ENCODE peak calls at places on chromosomes 4 and X, in nine cellular contexts. C is HFF-Myc; T is fibroblast of lung; W is heart right ventricle; H is cardiac fibroblast; E is AG09309; A is CD8-positive, alpha-beta memory T cell; L is GM23338; K is CD4-positive, alpha-beta memory T cell. U is an unnamed sample.

GRCh38 chrX:153635788-153636668 is 11.0 kb upstream of the DUSP9 start:
- DNase-seq in C (no peak), T (no peak), W (no peak), H (peak), E (no peak), A (no peak), L (peak), K (no peak), U (no peak)

GRCh38 chr4:125801373-125801772 is 486.6 kb downstream of the FAT4 start:
- DNase-seq in C (peak), T (peak), W (no peak), H (no peak), E (no peak), A (no peak), L (no peak), K (no peak), U (no peak)

GRCh38 chrX:122512561-122513072 is 671.5 kb upstream of the GRIA3 start:
- DNase-seq in C (no peak), T (peak), W (no peak), H (no peak), E (no peak), A (no peak), L (no peak), K (no peak), U (no peak)

GRCh38 chr4:55020131-55020530 is 105.3 kb downstream of the KDR start:
- DNase-seq in C (no peak), T (no peak), W (no peak), H (peak), E (no peak), A (no peak), L (no peak), K (no peak), U (no peak)

GRCh38 chr4:38016698-38017097 is 56.5 kb downstream of the PTTG2 start:
- DNase-seq in C (no peak), T (no peak), W (no peak), H (no peak), E (no peak), A (no peak), L (no peak), K (no peak), U (no peak)

GRCh38 chrX:119757979-119758681 is at the start of gene SOWAHD:
- DNase-seq in C (no peak), T (no peak), W (no peak), H (no peak), E (no peak), A (peak), L (peak), K (peak), U (no peak)

GRCh38 chrX:106906361-106906760 is 3.2 kb upstream of the RIPPLY1 start:
- DNase-seq in C (no peak), T (no peak), W (no peak), H (no peak), E (no peak), A (no peak), L (no peak), K (no peak), U (no peak)

GRCh38 chr4:6917445-6918241 is 8.0 kb downstream of the TBC1D14 start:
- DNase-seq in C (no peak), T (peak), W (peak), H (no peak), E (no peak), A (no peak), L (peak), K (no peak), U (no peak)

GRCh38 chr4:150381671-150382427 is 200.1 kb upstream of the MAB21L2 start:
- DNase-seq in C (no peak), T (peak), W (no peak), H (peak), E (no peak), A (no peak), L (peak), K (no peak), U (no peak)

GRCh38 chrX:23896983-23897382 is 10.8 kb downstream of the APOO start:
- DNase-seq in C (no peak), T (peak), W (no peak), H (peak), E (no peak), A (no peak), L (no peak), K (no peak), U (no peak)

GRCh38 chr4:116357758-116358157 is 727.6 kb downstream of the TRAM1L1 start:
- DNase-seq in C (no peak), T (peak), W (no peak), H (peak), E (no peak), A (no peak), L (peak), K (no peak), U (peak)

GRCh38 chrX:149365061-149365460 is 140.0 kb downstream of the IDS start:
- DNase-seq in C (no peak), T (peak), W (no peak), H (peak), E (no peak), A (no peak), L (no peak), K (no peak), U (peak)

GRCh38 chrX:341541-342101 is 23.0 kb upstream of the GTPBP6 start:
- DNase-seq in C (no peak), T (no peak), W (no peak), H (no peak), E (no peak), A (no peak), L (no peak), K (no peak), U (no peak)

GRCh38 chrX:131741103-131741581 is 197.3 kb downstream of the OR13H1 start:
- DNase-seq in C (no peak), T (peak), W (no peak), H (no peak), E (no peak), A (no peak), L (no peak), K (no peak), U (no peak)

DNA sequence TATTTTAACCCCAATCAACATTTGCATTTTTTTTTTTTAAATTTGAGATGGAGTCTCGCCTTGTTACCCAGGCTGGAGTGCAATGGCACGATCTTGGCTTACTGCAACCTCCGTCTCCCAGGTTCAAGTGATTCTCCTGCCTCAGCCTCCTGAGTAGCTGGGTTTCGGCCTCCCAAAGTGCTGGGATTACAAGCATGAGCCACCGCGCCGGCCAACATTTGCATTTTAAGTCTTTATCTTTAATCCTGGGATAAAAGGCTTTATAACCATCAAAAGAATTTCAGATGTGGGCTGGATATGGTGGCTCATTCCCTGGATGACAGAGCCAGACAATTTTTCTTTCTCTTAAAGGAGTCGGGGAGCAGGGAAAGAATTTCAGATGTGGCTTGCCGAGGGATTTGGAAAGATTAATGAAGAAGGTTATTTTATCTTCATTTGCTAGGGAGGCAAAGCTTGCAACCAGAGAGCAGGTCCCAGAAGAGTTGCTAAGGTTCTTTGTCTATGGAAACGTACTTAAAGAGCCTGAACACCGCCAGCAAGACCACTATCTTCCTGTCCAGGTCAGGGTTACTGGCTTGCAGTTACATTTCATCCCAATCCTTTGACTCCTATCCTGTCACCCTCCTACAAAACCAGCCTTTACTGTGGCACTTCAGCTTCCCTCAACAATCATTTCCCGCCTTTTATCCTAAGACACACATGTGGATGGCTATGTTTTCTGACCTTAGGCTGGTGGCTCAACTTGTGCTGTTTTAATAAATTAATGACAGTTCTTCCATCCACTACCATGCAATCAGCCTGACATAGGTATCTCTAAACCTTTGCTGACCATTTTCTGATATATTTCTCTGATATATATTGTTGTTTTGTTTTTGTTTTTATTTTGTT is 3.9 kb upstream of the KLHL8 start:
- DNase-seq in C (no peak), T (peak), W (no peak), H (no peak), E (no peak), A (no peak), L (no peak), K (no peak), U (no peak)
- H3K4me3 ChIP-seq in C (no peak), T (no peak), W (no peak), H (no peak), E (no peak), A (no peak), L (no peak), K (no peak), U (no peak)

GRCh38 chr4:110586137-110586850 is 36.6 kb downstream of the PITX2 start:
- DNase-seq in C (peak), T (peak), W (no peak), H (peak), E (peak), A (no peak), L (peak), K (no peak), U (peak)
- H3K4me3 ChIP-seq in C (no peak), T (no peak), W (no peak), H (no peak), E (no peak), A (no peak), L (no peak), K (no peak), U (no peak)

GRCh38 chr4:109915385-109916002 is 2.8 kb downstream of the EGF start:
- DNase-seq in C (no peak), T (no peak), W (no peak), H (no peak), E (no peak), A (no peak), L (no peak), K (no peak), U (no peak)

GRCh38 chr4:109913842-109914241 is 1.2 kb downstream of the EGF start:
- DNase-seq in C (no peak), T (no peak), W (no peak), H (no peak), E (no peak), A (no peak), L (no peak), K (no peak), U (no peak)

GRCh38 chr4:109912706-109913621 is at the start of gene EGF:
- DNase-seq in C (peak), T (peak), W (peak), H (peak), E (peak), A (no peak), L (peak), K (no peak), U (peak)

GRCh38 chr4:109916003-109916399 is 3.3 kb downstream of the EGF start:
- DNase-seq in C (no peak), T (no peak), W (no peak), H (no peak), E (no peak), A (no peak), L (no peak), K (no peak), U (no peak)

DNA sequence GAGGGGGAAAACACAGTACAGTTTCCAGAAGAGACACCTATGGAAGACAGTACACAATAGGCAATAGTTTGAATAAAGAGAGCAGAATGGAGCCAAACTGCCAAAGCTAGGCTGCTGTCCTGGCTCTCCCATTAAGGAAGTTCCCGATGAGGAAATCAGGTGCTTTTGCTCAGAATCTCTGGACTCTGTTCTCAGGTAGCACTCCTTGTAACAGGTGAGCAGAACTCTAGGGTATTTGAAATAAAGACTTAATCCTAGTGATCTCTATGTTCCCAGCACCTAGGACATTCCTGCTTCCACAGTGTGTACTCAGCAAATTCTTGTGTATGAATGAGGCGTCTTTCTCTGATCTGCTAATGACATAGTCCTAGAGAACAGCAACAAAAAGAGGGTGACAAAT is 1.7 kb downstream of the EGF start:
- DNase-seq in C (no peak), T (no peak), W (no peak), H (no peak), E (no peak), A (no peak), L (peak), K (no peak), U (no peak)
- H3K4me3 ChIP-seq in C (no peak), T (no peak), W (peak), H (no peak), E (no peak), A (no peak), L (no peak), K (no peak), U (no peak)

GRCh38 chr4:173722075-173722474 is 192.0 kb upstream of the HAND2 start:
- DNase-seq in C (no peak), T (no peak), W (no peak), H (no peak), E (no peak), A (no peak), L (no peak), K (no peak), U (no peak)
- H3K4me3 ChIP-seq in C (no peak), T (no peak), W (no peak), H (no peak), E (no peak), A (no peak), L (no peak), K (no peak), U (no peak)

GRCh38 chr4:99273704-99274103 is 17.1 kb downstream of the ADH1A start:
- DNase-seq in C (no peak), T (no peak), W (peak), H (no peak), E (no peak), A (no peak), L (no peak), K (no peak), U (no peak)
- H3K4me3 ChIP-seq in C (no peak), T (no peak), W (no peak), H (no peak), E (no peak), A (no peak), L (no peak), K (no peak), U (no peak)

DNA sequence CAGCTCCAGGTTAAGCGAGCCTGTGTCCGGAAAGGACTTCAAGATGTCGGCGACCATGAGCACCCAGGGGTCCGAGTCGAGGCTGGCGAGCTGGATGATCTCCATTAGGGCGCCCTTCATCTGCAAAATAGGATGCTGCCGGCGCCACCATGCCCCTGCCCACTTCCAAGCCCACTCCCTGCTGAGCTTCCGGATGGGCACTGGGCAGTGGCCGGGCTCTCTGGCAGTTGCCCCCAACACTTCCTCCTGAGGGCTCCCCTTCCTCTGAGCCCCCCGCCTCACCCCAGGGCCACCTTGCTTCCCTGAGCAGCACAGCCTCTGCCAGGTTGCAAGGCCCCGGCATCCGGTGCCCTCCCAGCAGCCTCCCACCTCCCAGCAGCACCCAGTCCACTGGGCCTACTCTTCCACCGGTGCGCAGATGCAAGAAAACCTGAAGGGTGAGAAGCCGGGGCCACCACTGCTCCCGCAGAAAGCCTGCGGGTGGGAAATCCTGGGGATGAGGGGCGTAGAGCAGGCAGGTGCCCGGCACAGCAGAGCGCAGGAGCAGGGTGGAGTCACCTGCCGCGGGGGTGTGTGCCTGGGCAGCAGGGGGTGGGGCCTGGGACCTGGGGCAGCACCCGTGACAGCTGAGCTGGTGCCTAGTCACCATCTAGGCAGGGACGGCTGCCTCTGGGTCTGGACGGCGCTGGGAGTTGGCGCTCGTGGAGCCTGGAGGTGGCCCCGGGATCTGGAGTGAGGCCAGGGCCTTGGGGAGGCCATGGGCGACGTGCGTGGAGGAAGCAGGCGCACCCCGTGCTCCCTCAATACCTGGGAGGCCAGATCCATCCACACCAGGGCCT is 17.0 kb downstream of the NELFA start:
- DNase-seq in C (no peak), T (no peak), W (no peak), H (no peak), E (no peak), A (no peak), L (no peak), K (no peak), U (no peak)
- H3K4me3 ChIP-seq in C (no peak), T (no peak), W (no peak), H (no peak), E (no peak), A (no peak), L (no peak), K (no peak), U (no peak)

DNA sequence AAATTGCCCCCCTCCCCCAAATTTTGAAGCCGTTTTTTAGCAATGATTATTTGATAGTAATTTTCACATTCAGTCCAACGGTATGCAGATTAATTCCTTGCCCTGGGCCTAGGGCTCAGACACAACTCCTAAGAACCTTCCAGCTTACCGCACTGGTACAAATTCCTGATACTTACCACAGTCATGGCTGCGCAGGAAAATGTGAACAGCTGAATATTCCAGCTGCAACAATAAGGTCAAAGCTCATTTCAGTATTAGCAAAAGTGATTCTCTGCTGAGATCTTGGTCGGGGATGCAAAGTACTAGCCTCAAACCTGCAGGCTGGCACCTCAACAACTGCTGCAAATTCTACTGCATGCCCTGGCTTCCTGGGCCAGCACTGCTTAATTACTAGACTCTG is 3.0 kb downstream of the ATP11C start:
- DNase-seq in C (no peak), T (no peak), W (no peak), H (no peak), E (no peak), A (no peak), L (no peak), K (no peak), U (no peak)
- H3K4me3 ChIP-seq in C (peak), T (no peak), W (no peak), H (no peak), E (no peak), A (no peak), L (peak), K (no peak), U (no peak)

GRCh38 chrX:147853701-147854100 is 58.0 kb upstream of the FMR1 start:
- DNase-seq in C (no peak), T (no peak), W (no peak), H (no peak), E (no peak), A (no peak), L (peak), K (no peak), U (no peak)

GRCh38 chrX:147848009-147848408 is 63.7 kb upstream of the FMR1 start:
- DNase-seq in C (no peak), T (no peak), W (no peak), H (no peak), E (no peak), A (no peak), L (no peak), K (no peak), U (no peak)

GRCh38 chrX:147846676-147847075 is 65.0 kb upstream of the FMR1 start:
- DNase-seq in C (no peak), T (no peak), W (no peak), H (no peak), E (no peak), A (no peak), L (no peak), K (no peak), U (no peak)

GRCh38 chrX:147850875-147851274 is 60.8 kb upstream of the FMR1 start:
- DNase-seq in C (no peak), T (no peak), W (no peak), H (no peak), E (no peak), A (no peak), L (no peak), K (no peak), U (no peak)

DNA sequence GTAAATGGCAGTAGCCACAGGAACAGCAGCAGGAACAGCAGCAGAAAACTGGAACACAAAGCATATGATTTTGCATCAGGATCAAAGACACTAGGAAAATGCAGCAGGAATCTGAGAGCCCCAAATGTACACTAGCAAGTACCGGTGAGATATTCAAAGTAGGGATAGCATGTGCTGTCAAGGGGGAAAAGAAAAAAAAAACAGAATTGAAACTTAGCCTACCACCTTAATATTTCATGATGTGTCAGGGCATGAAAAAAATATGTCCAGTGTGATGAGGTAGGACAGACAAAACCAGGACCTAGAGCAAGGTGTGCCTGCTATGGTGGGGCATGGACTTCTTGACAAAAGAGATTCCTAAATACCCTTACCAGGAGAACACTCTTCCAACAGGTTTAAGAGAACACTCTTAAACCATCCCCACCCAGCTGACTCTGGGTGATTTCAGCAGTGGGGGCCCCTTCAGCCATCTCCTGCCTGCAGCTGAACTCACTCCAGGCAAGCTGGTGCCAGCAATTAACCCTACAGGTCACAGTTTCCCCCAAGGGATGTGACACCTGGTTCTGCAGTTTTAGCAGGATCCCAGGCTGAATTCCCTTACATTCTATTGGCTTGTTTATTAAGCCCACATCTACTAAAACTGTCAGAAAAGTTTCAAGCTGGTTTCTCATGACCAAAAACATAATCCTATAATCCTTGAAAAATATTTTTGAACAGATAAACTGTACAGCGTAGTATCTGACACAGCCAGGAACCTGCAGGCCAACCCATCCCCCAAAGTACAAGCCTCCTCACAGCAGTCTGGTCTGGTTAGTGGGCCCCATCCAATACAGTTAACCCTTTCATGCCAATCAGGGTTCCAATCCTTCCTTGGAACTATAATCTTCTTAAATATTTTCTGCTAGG is 62.9 kb upstream of the FMR1 start:
- DNase-seq in C (no peak), T (no peak), W (no peak), H (no peak), E (no peak), A (no peak), L (no peak), K (no peak), U (no peak)
- H3K4me3 ChIP-seq in C (no peak), T (no peak), W (no peak), H (no peak), E (no peak), A (no peak), L (no peak), K (no peak), U (no peak)

GRCh38 chr4:184536881-184537248 is 62.5 kb upstream of the IRF2 start:
- DNase-seq in C (no peak), T (peak), W (peak), H (peak), E (no peak), A (no peak), L (no peak), K (no peak), U (no peak)
- H3K4me3 ChIP-seq in C (peak), T (peak), W (peak), H (peak), E (peak), A (peak), L (peak), K (peak), U (peak)